ENCODE peak calls at places on chromosomes 6 and 20, in eight cellular contexts. Q is H9, A is OCI-LY7, M is pancreas, N is left ventricle myocardium inferior, P is upper lobe of left lung, H is right atrium auricular region, R is left lung. K is an unnamed sample. For H3K4me1, the result is how much of the 10 kb centered on the place peaks cover.

GRCh38 chr20:3980260-3981131 is 34.9 kb downstream of the RNF24 start:
- DNase-seq in Q (no peak), H (no peak), R (no peak), N (peak), A (peak), M (no peak), P (no peak), K (no peak)

GRCh38 chr6:45899683-45899946 is 116.0 kb downstream of the CLIC5 start:
- DNase-seq in R (no peak), H (no peak), A (no peak), N (no peak), P (no peak), Q (no peak), M (no peak), K (no peak)

GRCh38 chr6:38370653-38371311 is 268.9 kb downstream of the BTBD9 start:
- DNase-seq in M (no peak), A (no peak), P (no peak), Q (no peak), H (no peak), R (no peak), N (no peak), K (no peak)

GRCh38 chr6:139423037-139423698 is 48.7 kb upstream of the CITED2 start:
- DNase-seq in H (no peak), M (no peak), N (no peak), A (no peak), R (no peak), Q (no peak), P (no peak), K (no peak)

GRCh38 chr20:20134941-20135572 is 82.7 kb downstream of the CFAP61 start:
- DNase-seq in R (no peak), A (no peak), P (no peak), M (no peak), Q (no peak), H (no peak), N (no peak), K (no peak)

GRCh38 chr6:66689608-66690007 is 982.6 kb upstream of the EYS start:
- DNase-seq in A (no peak), R (no peak), N (no peak), H (no peak), Q (no peak), P (no peak), M (no peak), K (no peak)

GRCh38 chr20:1838479-1839279 is 56.5 kb upstream of the SIRPA start:
- DNase-seq in Q (no peak), N (no peak), M (no peak), R (no peak), A (no peak), H (no peak), P (no peak), K (no peak)

GRCh38 chr20:63083831-63084562 is 77.2 kb upstream of the BHLHE23 start:
- DNase-seq in H (no peak), N (no peak), R (peak), A (no peak), P (no peak), Q (no peak), M (peak), K (no peak)

GRCh38 chr6:35850209-35850608 is 45.1 kb downstream of the LHFPL5 start:
- DNase-seq in H (no peak), R (no peak), M (no peak), N (no peak), Q (no peak), P (no peak), A (no peak), K (no peak)

GRCh38 chr20:63850689-63851547 is 10.4 kb upstream of the ABHD16B start:
- DNase-seq in H (no peak), N (no peak), P (no peak), Q (no peak), R (no peak), M (no peak), A (no peak), K (no peak)

GRCh38 chr6:125094563-125094962 is 59.0 kb upstream of the TPD52L1 start:
- DNase-seq in P (no peak), Q (no peak), H (no peak), N (no peak), R (no peak), M (no peak), A (no peak), K (peak)

GRCh38 chr20:18477218-18477617 is 10.0 kb downstream of the POLR3F start:
- DNase-seq in R (no peak), A (no peak), H (no peak), P (no peak), Q (no peak), N (no peak), M (no peak), K (no peak)

GRCh38 chr6:159097256-159097655 is 52.5 kb upstream of the TAGAP start:
- DNase-seq in R (no peak), M (no peak), A (no peak), H (no peak), P (no peak), Q (no peak), N (no peak), K (no peak)

GRCh38 chr6:84371681-84372080 is 144.2 kb upstream of the CEP162 start:
- DNase-seq in R (no peak), M (no peak), H (no peak), Q (no peak), N (no peak), P (no peak), A (no peak), K (no peak)

GRCh38 chr6:112018619-112019416 is 35.1 kb upstream of the CCN6 start:
- DNase-seq in Q (no peak), N (peak), H (peak), R (no peak), A (no peak), P (no peak), M (no peak), K (no peak)

GRCh38 chr6:134035823-134036296 is 16.6 kb downstream of the SLC2A12 start:
- DNase-seq in M (no peak), R (no peak), P (no peak), N (no peak), H (no peak), Q (no peak), A (peak), K (peak)

GRCh38 chr6:161166176-161166575 is 107.7 kb downstream of the AGPAT4 start:
- DNase-seq in M (no peak), H (peak), R (no peak), P (no peak), Q (no peak), N (no peak), A (no peak), K (no peak)
- TF ChIP-seq CTCF in M (no peak), H (no peak), R (no peak), P (no peak), Q (no peak), N (no peak), A (no peak), K (no peak)

DNA sequence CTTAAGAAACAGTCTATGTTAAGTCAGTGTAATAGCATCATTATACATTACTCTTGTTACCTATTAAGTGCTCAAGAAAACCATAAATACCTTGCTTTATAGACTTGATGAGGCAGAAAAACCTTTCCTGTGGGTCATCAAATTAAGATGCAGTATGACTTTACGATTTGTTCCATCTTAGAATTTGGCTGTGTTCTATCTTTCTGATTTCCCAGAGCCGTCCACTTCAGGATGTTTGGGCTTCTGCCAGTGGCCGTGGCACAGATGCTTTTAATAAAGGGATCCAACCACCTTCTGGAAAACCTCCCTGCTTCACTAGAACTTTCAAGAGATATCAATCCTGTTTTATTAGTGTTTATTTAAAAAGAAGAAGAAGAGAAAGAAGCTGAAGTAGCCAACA is 71.2 kb downstream of the PDE7B start:
- DNase-seq in A (no peak), R (no peak), H (no peak), P (no peak), Q (no peak), M (no peak), N (peak), K (no peak)
- H3K27ac ChIP-seq in A (no peak), R (no peak), H (peak), P (no peak), Q (no peak), M (no peak), N (peak), K (peak)

GRCh38 chr20:24033151-24033550 is 44.6 kb upstream of the GGTLC1 start:
- DNase-seq in P (no peak), Q (no peak), R (no peak), N (no peak), H (no peak), A (no peak), M (no peak), K (no peak)
- H3K4me1 ChIP-seq in P (under half), Q (under half), R (under half), N (under half), H (under half), A (under half), M (under half), K (under half)

DNA sequence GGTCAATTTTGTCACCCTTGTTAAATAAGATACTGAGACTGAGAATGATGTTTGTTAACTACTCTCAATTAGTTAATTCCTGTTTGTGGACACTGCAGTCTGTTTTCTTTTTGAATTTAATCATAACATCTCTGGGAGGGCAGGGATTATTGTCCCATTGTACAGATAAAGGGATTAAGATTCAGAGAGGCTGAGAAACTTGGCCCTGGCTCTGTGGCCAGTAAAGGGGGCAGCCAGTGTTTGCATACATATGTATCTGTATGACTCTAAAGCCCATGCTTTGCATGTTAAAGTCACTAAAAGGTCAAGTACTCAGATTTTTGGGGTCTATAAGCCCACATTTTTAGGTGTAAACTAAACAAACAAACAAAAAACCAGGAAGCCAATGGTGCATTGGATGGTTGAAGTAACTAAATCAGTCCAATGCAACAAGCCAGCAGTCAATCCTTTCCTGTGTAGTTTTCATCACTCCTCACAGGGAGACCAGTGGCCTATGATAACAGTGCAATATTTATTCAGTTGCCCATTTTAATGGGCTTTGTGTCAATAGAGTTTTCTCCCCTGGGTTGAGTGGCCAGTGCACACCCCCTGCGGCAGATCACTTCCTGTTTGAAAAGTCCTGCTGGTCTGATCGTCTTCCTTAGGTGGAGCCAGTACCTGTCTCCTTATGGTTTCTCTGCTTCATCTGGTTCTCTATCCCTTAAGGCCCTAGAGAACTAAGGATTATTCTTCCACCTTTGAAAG is 106.7 kb downstream of the SLX4IP start:
- DNase-seq in R (no peak), A (no peak), M (no peak), P (no peak), N (no peak), Q (no peak), H (no peak), K (no peak)
- TF ChIP-seq CTCF in R (no peak), A (no peak), M (no peak), P (no peak), N (no peak), Q (no peak), H (no peak), K (no peak)

GRCh38 chr20:38091447-38092216 is 58.1 kb downstream of the RPRD1B start:
- DNase-seq in M (no peak), Q (no peak), A (peak), N (no peak), H (no peak), P (no peak), R (no peak), K (no peak)

GRCh38 chr20:38092260-38092857 is 58.8 kb downstream of the RPRD1B start:
- DNase-seq in M (no peak), N (no peak), Q (no peak), R (no peak), H (no peak), A (no peak), P (no peak), K (no peak)

GRCh38 chr20:38094373-38094775 is 60.8 kb downstream of the RPRD1B start:
- DNase-seq in R (no peak), P (peak), Q (no peak), M (no peak), A (peak), H (peak), N (peak), K (peak)

GRCh38 chr20:38094968-38095689 is 61.6 kb downstream of the RPRD1B start:
- DNase-seq in P (no peak), M (no peak), A (no peak), R (no peak), Q (no peak), H (no peak), N (no peak), K (no peak)

DNA sequence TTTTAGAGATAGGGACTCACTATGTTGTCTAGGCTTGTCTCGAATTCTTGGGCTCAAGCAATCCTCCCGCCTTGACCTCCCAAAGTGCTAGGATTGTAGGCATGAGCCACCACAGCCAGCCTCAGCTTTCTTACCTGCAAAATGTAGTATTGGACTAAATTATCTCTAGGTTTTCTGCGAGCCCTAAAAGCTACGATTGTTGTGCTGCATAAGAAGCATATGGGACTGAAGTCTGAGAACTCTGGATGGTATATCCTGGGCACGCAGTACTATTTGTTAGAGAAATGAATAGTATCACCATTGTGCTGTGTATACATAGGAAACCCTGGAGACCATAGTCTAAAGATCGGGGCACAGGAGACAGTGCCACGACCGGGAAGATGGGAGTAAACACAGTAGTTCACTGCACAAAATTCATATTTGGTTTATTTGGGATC is 60.1 kb downstream of the RPRD1B start:
- DNase-seq in P (no peak), M (no peak), H (no peak), N (no peak), R (no peak), A (no peak), Q (no peak), K (no peak)
- H3K27ac ChIP-seq in P (peak), M (no peak), H (peak), N (peak), R (peak), A (no peak), Q (no peak), K (no peak)

GRCh38 chr6:37049735-37049989 is 44.2 kb downstream of the FGD2 start:
- DNase-seq in R (no peak), M (no peak), H (no peak), P (no peak), Q (no peak), A (no peak), N (no peak), K (no peak)
- H3K4me1 ChIP-seq in R (under half), M (under half), H (under half), P (under half), Q (under half), A (under half), N (under half), K (under half)

GRCh38 chr20:14441201-14441600 is 103.8 kb upstream of the FLRT3 start:
- DNase-seq in H (no peak), A (no peak), M (no peak), R (no peak), P (no peak), N (no peak), Q (no peak), K (peak)
- TF ChIP-seq CTCF in H (no peak), A (no peak), M (no peak), R (no peak), P (no peak), N (no peak), Q (no peak), K (no peak)

DNA sequence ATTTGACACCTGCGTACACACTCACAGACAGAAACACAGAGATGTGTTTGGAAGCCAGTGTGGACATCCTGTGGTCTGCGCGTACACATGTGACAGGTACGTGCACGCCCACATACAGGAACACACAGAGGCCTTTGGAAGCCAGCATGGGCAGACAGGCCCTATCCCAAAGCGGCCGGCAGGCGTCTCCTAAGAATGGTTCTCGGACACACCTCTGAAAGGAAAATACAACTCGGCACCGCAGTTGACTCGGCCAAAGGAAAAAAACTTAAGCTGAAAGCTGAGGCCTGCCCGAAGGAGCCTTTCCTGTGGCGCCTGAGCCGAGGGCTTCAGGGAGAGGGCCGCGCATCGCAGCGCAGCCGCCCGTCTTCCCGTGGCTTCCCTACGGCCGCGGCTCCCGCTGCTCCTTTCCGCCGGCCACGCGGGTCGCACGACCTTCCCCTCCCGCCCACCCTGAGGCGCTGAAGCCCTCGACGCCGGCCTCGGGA is 1.4 kb upstream of the CEP43 start:
- DNase-seq in R (peak), P (peak), N (peak), M (peak), H (no peak), Q (peak), A (peak), K (peak)
- H3K27ac ChIP-seq in R (peak), P (peak), N (no peak), M (no peak), H (peak), Q (no peak), A (no peak), K (no peak)